ENCODE peak calls at places on chromosomes 13 and 19, in ten cellular contexts. G is stimulated activated naive B cell treated with anti-CD40 and anti-IgM and Interleukin-4, amounts not matched to agents 10 μg/mL and 1 μg/mL and 100 μg/mL, for 72 hours; K is upper lobe of right lung; U is pancreas; V is activated CD8-positive, alpha-beta T cell treated with anti-CD3 and anti-CD28 coated beads for 36 hours; C is A549; N is left cardiac atrium; Z is stimulated activated naive CD8-positive, alpha-beta T cell treated with anti-CD3 and anti-CD28 coated beads, Interleukin-15, amount 100 ng/mL, for 72 hours; I is psoas muscle; Q is T-cell. M is an unnamed sample.

GRCh38 chr13:29227560-29227959 is 367.9 kb downstream of the SLC7A1 start:
- ATAC-seq in G (no peak), K (peak; percentile 82), U (no peak), V (no peak), C (no peak), N (peak; percentile 70), Z (no peak), I (no peak), Q (no peak), M (no peak)

GRCh38 chr13:50419896-50420295 is 404.7 kb downstream of the KCNRG start:
- ATAC-seq in G (no peak), K (no peak), U (no peak), V (no peak), C (no peak), N (peak; percentile 26), Z (no peak), I (peak; percentile 14), Q (no peak), M (no peak)

GRCh38 chr13:86681223-86681622 is 882.0 kb upstream of the SLITRK6 start:
- ATAC-seq in G (no peak), K (no peak), U (no peak), V (no peak), C (no peak), N (no peak), Z (no peak), I (no peak), Q (no peak), M (no peak)

GRCh38 chr19:2856457-2857055 is 10.6 kb upstream of the ZNF556 start:
- ATAC-seq in G (peak; percentile 65), K (no peak), U (no peak), V (peak; percentile 49), C (no peak), N (no peak), Z (peak; percentile 60), I (no peak), Q (peak; percentile 81), M (peak; percentile 50)

GRCh38 chr19:17229890-17230289 is 3.9 kb downstream of the OCEL1 start:
- ATAC-seq in G (no peak), K (no peak), U (no peak), V (no peak), C (no peak), N (no peak), Z (no peak), I (no peak), Q (no peak), M (no peak)

GRCh38 chr13:30394798-30395191 is 27.5 kb upstream of the UBE2L5 start:
- ATAC-seq in G (peak; percentile 67), K (peak; percentile 4), U (peak; percentile 43), V (peak; percentile 76), C (no peak), N (peak; percentile 16), Z (peak; percentile 74), I (peak; percentile 30), Q (peak; percentile 81), M (peak; percentile 73)

GRCh38 chr19:39398297-39398864 is 7.2 kb downstream of the MED29 start:
- ATAC-seq in G (peak; percentile 17), K (peak; percentile 47), U (peak; percentile 2), V (peak; percentile 29), C (peak; percentile 27), N (peak; percentile 32), Z (no peak), I (no peak), Q (no peak), M (peak; percentile 1)

GRCh38 chr13:100230813-100231575 is 142.1 kb downstream of the PCCA start:
- ATAC-seq in G (no peak), K (no peak), U (no peak), V (no peak), C (peak; percentile 19), N (no peak), Z (no peak), I (peak; percentile 24), Q (no peak), M (no peak)

GRCh38 chr19:2129486-2129885 is 21.9 kb downstream of the AP3D1 start:
- ATAC-seq in G (no peak), K (no peak), U (no peak), V (no peak), C (no peak), N (peak; percentile 39), Z (no peak), I (peak; percentile 49), Q (no peak), M (no peak)